ENCODE peak calls at places on chromosomes 12 and 14, in five cellular contexts. U, M, A, L and C are unnamed samples.

GRCh38 chr14:105866841-105867321 is 340.5 kb downstream of the TMEM121 start:
- DNase-seq in A (no peak), M (no peak), L (no peak), U (no peak), C (no peak)

GRCh38 chr12:50765325-50765911 is 1.5 kb downstream of the ATF1 start:
- DNase-seq in L (peak), U (peak), M (peak), A (no peak), C (peak)

GRCh38 chr14:68908201-68908600 is 70.9 kb downstream of the ACTN1 start:
- DNase-seq in M (no peak), A (no peak), U (no peak), L (no peak), C (no peak)

GRCh38 chr14:42628591-42628990 is 1021.9 kb downstream of the LRFN5 start:
- DNase-seq in A (no peak), U (no peak), L (peak), M (no peak), C (no peak)

GRCh38 chr14:68794856-68795601 is 2.2 kb upstream of the ZFP36L1 start:
- DNase-seq in A (no peak), L (peak), U (peak), M (peak), C (peak)

GRCh38 chr12:21526053-21526452 is at the start of gene SPX:
- DNase-seq in U (peak), M (peak), A (no peak), L (no peak), C (peak)

GRCh38 chr14:91957876-91958313 is 10.4 kb upstream of the FBLN5 start:
- DNase-seq in U (no peak), L (no peak), A (no peak), M (no peak), C (no peak)

GRCh38 chr14:35338731-35339405 is 46.7 kb downstream of the PSMA6 start:
- DNase-seq in U (no peak), A (no peak), L (no peak), M (no peak), C (no peak)

GRCh38 chr14:56057071-56057865 is 60.9 kb upstream of the PELI2 start:
- DNase-seq in M (no peak), U (no peak), A (no peak), L (no peak), C (no peak)

GRCh38 chr12:31517994-31518393 is 72.9 kb downstream of the DENND5B start:
- DNase-seq in L (no peak), U (no peak), M (peak), A (no peak), C (no peak)

GRCh38 chr12:50642035-50642451 is 121.9 kb upstream of the ATF1 start:
- DNase-seq in U (peak), M (peak), A (no peak), L (no peak), C (no peak)

GRCh38 chr12:130838951-130839769 is at the start of gene STX2:
- DNase-seq in M (peak), U (peak), L (peak), A (peak), C (peak)

GRCh38 chr14:38226366-38226765 is 18.7 kb downstream of the SSTR1 start:
- DNase-seq in L (no peak), A (no peak), M (no peak), U (no peak), C (no peak)

GRCh38 chr12:102542816-102543448 is 62.6 kb upstream of the IGF1 start:
- DNase-seq in U (no peak), M (no peak), A (no peak), L (no peak), C (no peak)

GRCh38 chr12:30908389-30909087 is 18.0 kb upstream of the TSPAN11 start:
- DNase-seq in L (no peak), M (peak), A (no peak), U (peak), C (no peak)

GRCh38 chr12:47033081-47033480 is 46.3 kb upstream of the PCED1B start:
- DNase-seq in M (peak), A (no peak), L (no peak), U (no peak), C (no peak)

GRCh38 chr12:50728417-50728816 is 35.5 kb upstream of the ATF1 start:
- DNase-seq in L (no peak), A (no peak), M (no peak), U (no peak), C (no peak)

GRCh38 chr14:33317675-33318074 is 379.0 kb downstream of the NPAS3 start:
- DNase-seq in A (no peak), U (peak), M (no peak), L (no peak), C (no peak)

GRCh38 chr14:103016071-103016470 is 41.3 kb downstream of the CDC42BPB start:
- DNase-seq in A (no peak), M (no peak), U (no peak), L (no peak), C (no peak)

DNA sequence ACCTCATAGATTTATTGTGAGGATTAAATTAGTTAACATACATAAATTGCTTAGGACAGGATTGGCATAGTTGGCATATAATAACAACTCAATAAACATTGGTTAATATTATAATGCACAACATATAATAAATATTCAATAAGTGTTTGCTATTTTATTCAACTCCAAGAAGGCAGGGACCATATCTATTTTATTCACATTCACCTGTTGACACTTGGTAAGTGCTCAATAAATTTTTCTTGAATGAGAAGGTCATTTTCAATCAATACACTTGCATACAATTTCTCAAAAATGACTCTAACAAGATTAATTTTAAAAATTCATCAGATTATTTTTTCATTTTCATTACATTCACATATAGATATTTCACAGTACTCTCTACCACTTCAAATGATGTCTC is 12.4 kb upstream of the NUP107 start:
- DNase-seq in U (no peak), M (no peak), A (no peak), L (no peak), C (no peak)
- H3K4me3 ChIP-seq in U (no peak), M (no peak), A (no peak), L (no peak), C (no peak)

DNA sequence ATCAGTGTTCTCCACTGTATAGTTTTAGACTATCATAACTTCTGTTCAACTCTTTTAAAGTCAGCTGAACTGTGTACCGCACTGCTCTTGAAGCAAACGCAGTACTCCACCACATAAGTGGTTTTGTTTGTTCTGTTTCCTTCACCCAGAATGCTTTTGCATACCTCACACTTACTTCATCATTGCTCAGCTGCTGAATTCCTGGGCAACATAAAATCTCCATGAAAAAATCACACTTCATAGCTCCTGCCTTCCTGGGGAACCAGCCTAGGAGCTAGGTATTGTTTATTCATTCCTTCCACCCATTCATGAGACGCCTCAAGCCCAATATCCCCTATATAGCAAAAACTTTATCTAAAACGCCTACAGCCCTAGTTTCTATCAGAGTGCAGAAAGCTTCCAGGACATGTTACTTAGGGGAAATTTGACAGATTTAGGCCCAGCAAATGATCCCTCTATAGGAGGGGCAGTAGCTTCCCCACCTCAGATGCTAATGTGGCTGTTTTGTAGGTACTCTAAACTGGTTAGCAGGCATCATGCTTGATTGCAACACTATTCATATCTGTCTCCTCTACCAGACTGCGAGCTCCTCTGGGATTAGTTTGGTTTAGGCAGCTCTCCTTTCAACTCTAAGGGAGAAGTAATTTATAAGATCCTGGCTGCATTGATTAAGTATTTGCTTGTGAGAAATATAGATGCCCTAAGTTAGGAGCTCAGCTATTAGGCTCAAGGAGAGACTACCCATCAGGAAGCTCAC is 44.5 kb downstream of the LRRC9 start:
- DNase-seq in U (peak), M (peak), A (no peak), L (no peak), C (peak)
- TF ChIP-seq EZH2phosphoT487 in U (no peak), M (no peak), A (no peak), L (no peak), C (no peak)

GRCh38 chr12:121783771-121784170 is 9.7 kb downstream of the RHOF start:
- DNase-seq in M (peak), A (no peak), U (peak), L (no peak), C (no peak)
- H3K4me2 ChIP-seq in M (peak), A (peak), U (peak), L (no peak), C (no peak)

GRCh38 chr12:93127107-93127560 is 198.0 kb upstream of the EEA1 start:
- DNase-seq in U (no peak), M (no peak), L (no peak), A (no peak), C (no peak)
- H3K4me3 ChIP-seq in U (no peak), M (no peak), L (no peak), A (no peak), C (no peak)

GRCh38 chr12:44193281-44193680 is 357.4 kb downstream of the TMEM117 start:
- DNase-seq in A (no peak), L (no peak), U (no peak), M (no peak), C (no peak)
- TF ChIP-seq EZH2phosphoT487 in A (no peak), L (no peak), U (no peak), M (no peak), C (no peak)

GRCh38 chr12:49260831-49261363 is 4.0 kb upstream of the TUBA1C start:
- DNase-seq in A (no peak), M (no peak), L (no peak), U (no peak), C (no peak)
- H3K4me2 ChIP-seq in A (no peak), M (peak), L (no peak), U (peak), C (no peak)

DNA sequence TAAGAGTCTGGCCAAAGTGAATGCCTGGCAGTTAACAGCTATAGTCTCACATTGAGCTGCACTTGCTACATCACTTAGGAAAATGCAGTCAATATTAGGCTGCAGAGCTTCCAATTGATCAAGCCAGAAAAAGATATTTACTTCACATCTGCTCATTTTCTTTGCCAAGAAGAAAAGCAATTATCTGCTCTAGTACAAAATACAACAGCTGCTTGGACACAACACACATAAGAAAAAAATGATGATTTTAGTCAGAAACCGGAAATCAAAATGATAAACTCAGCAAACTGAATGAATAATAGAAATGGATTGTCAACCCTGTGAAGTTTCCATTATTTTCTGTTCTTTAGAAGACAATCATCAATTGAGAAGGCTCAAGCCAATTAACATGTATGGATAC is 45.3 kb downstream of the TMTC1 start:
- DNase-seq in L (no peak), U (no peak), M (peak), A (no peak), C (no peak)
- H3K4me3 ChIP-seq in L (no peak), U (no peak), M (no peak), A (no peak), C (no peak)

GRCh38 chr14:24098927-24099813 is 5.1 kb downstream of the PCK2 start:
- DNase-seq in A (no peak), L (no peak), M (no peak), U (no peak), C (no peak)
- TF ChIP-seq EZH2phosphoT487 in A (no peak), L (no peak), M (no peak), U (no peak), C (no peak)